ENCODE peak calls at places on chromosomes 11 and 22, in seven cellular contexts. K is stromal cell of bone marrow; H is ureter; C is midbrain; Z is A172; R is stimulated activated CD4-positive, alpha-beta T cell treated with anti-CD3 and anti-CD28 coated beads, Interleukin-4, amount 100 ng/mL, for 1 hour; J is epithelial cell of proximal tubule. E is an unnamed sample.

GRCh38 chr11:111735262-111736116 is 30.7 kb downstream of the PPP2R1B start:
- DNase-seq in K (peak), H (peak), C (peak), Z (peak), R (no peak), J (peak), E (no peak)

GRCh38 chr11:13008625-13009475 is at the start of gene RASSF10:
- DNase-seq in K (no peak), H (peak), C (peak), Z (no peak), R (no peak), J (no peak), E (peak)

GRCh38 chr11:84905411-84905810 is 721.7 kb downstream of the DLG2 start:
- DNase-seq in K (no peak), H (no peak), C (no peak), Z (no peak), R (no peak), J (no peak), E (no peak)

GRCh38 chr11:61728940-61729219 is 23.6 kb upstream of the MYRF start:
- DNase-seq in K (no peak), H (no peak), C (no peak), Z (peak), R (no peak), J (peak), E (no peak)

GRCh38 chr11:6401439-6401838 is 11.2 kb downstream of the SMPD1 start:
- DNase-seq in K (no peak), H (no peak), C (no peak), Z (no peak), R (no peak), J (no peak), E (no peak)

GRCh38 chr11:33040862-33041453 is 1.6 kb downstream of the TCP11L1 start:
- DNase-seq in K (no peak), H (no peak), C (no peak), Z (no peak), R (no peak), J (no peak), E (no peak)

GRCh38 chr22:50148991-50149721 is 21.4 kb upstream of the PANX2 start:
- DNase-seq in K (no peak), H (peak), C (no peak), Z (peak), R (peak), J (peak), E (peak)

GRCh38 chr22:48881326-48881980 is 946.2 kb downstream of the BRD1 start:
- DNase-seq in K (no peak), H (no peak), C (no peak), Z (no peak), R (no peak), J (no peak), E (no peak)

GRCh38 chr22:44399906-44400762 is 87.4 kb upstream of the SHISAL1 start:
- DNase-seq in K (no peak), H (peak), C (no peak), Z (no peak), R (no peak), J (no peak), E (no peak)

GRCh38 chr11:102850973-102851745 is 7.8 kb upstream of the MMP3 start:
- DNase-seq in K (peak), H (no peak), C (no peak), Z (peak), R (no peak), J (peak), E (no peak)

GRCh38 chr11:77173494-77173893 is 45.4 kb downstream of the MYO7A start:
- DNase-seq in K (no peak), H (no peak), C (no peak), Z (no peak), R (no peak), J (no peak), E (no peak)

GRCh38 chr22:23101524-23101923 is 31.2 kb downstream of the GNAZ start:
- DNase-seq in K (no peak), H (no peak), C (no peak), Z (no peak), R (no peak), J (no peak), E (no peak)

GRCh38 chr11:32713496-32713895 is 81.0 kb downstream of the CCDC73 start:
- DNase-seq in K (no peak), H (no peak), C (peak), Z (peak), R (no peak), J (no peak), E (no peak)

GRCh38 chr11:65492637-65493366 is 6.0 kb upstream of the MALAT1 start:
- DNase-seq in K (peak), H (no peak), C (no peak), Z (peak), R (no peak), J (no peak), E (no peak)